ENCODE peak calls at places on chromosome 4, in eight cellular contexts. One of them, this sample, is unnamed.

GRCh38 chr4:159060161-159060560 is 42.7 kb upstream of the RAPGEF2 start:
- DNase-seq in transverse colon: no peak
- DNase-seq in upper lobe of left lung: no peak
- DNase-seq in A549: no peak
- DNase-seq in tibial nerve: no peak
- DNase-seq in HepG2: no peak
- DNase-seq in suprapubic skin: no peak
- DNase-seq in sigmoid colon: no peak
- DNase-seq in this sample: no peak

GRCh38 chr4:8295471-8295870 is 25.9 kb downstream of the HTRA3 start:
- DNase-seq in transverse colon: no peak
- DNase-seq in upper lobe of left lung: no peak
- DNase-seq in A549: no peak
- DNase-seq in tibial nerve: no peak
- DNase-seq in HepG2: no peak
- DNase-seq in suprapubic skin: peak
- DNase-seq in sigmoid colon: peak
- DNase-seq in this sample: no peak

GRCh38 chr4:88761861-88762523 is 64.4 kb upstream of the NAP1L5 start:
- DNase-seq in transverse colon: no peak
- DNase-seq in upper lobe of left lung: no peak
- DNase-seq in A549: no peak
- DNase-seq in tibial nerve: no peak
- DNase-seq in HepG2: peak
- DNase-seq in suprapubic skin: no peak
- DNase-seq in sigmoid colon: no peak
- DNase-seq in this sample: no peak

GRCh38 chr4:55866973-55867574 is 13.6 kb downstream of the EXOC1 start:
- DNase-seq in transverse colon: no peak
- DNase-seq in upper lobe of left lung: peak
- DNase-seq in A549: peak
- DNase-seq in tibial nerve: no peak
- DNase-seq in HepG2: peak
- DNase-seq in suprapubic skin: no peak
- DNase-seq in sigmoid colon: no peak
- DNase-seq in this sample: no peak

GRCh38 chr4:2494992-2495391 is 26.1 kb downstream of the RNF4 start:
- DNase-seq in transverse colon: no peak
- DNase-seq in upper lobe of left lung: no peak
- DNase-seq in A549: no peak
- DNase-seq in tibial nerve: no peak
- DNase-seq in HepG2: no peak
- DNase-seq in suprapubic skin: no peak
- DNase-seq in sigmoid colon: no peak
- DNase-seq in this sample: no peak

GRCh38 chr4:61505773-61506640 is 305.9 kb downstream of the ADGRL3 start:
- DNase-seq in transverse colon: no peak
- DNase-seq in upper lobe of left lung: no peak
- DNase-seq in A549: no peak
- DNase-seq in tibial nerve: no peak
- DNase-seq in HepG2: no peak
- DNase-seq in suprapubic skin: no peak
- DNase-seq in sigmoid colon: no peak
- DNase-seq in this sample: no peak

GRCh38 chr4:175971393-175972179 is 94.1 kb upstream of the WDR17 start:
- DNase-seq in transverse colon: no peak
- DNase-seq in upper lobe of left lung: no peak
- DNase-seq in A549: no peak
- DNase-seq in tibial nerve: no peak
- DNase-seq in HepG2: no peak
- DNase-seq in suprapubic skin: no peak
- DNase-seq in sigmoid colon: no peak
- DNase-seq in this sample: no peak

GRCh38 chr4:129064717-129065116 is 28.6 kb downstream of the SCLT1 start:
- DNase-seq in transverse colon: no peak
- DNase-seq in upper lobe of left lung: no peak
- DNase-seq in A549: no peak
- DNase-seq in tibial nerve: no peak
- DNase-seq in HepG2: no peak
- DNase-seq in suprapubic skin: no peak
- DNase-seq in sigmoid colon: no peak
- DNase-seq in this sample: no peak

GRCh38 chr4:70705856-70706461 is 15.8 kb upstream of the RUFY3 start:
- DNase-seq in transverse colon: no peak
- DNase-seq in upper lobe of left lung: no peak
- DNase-seq in A549: no peak
- DNase-seq in tibial nerve: no peak
- DNase-seq in HepG2: no peak
- DNase-seq in suprapubic skin: no peak
- DNase-seq in sigmoid colon: no peak
- DNase-seq in this sample: no peak
- TF ChIP-seq EP300 in transverse colon: no peak
- TF ChIP-seq EP300 in upper lobe of left lung: no peak
- TF ChIP-seq EP300 in A549: no peak
- TF ChIP-seq EP300 in tibial nerve: no peak
- TF ChIP-seq EP300 in HepG2: no peak
- TF ChIP-seq EP300 in suprapubic skin: no peak
- TF ChIP-seq EP300 in sigmoid colon: no peak
- TF ChIP-seq EP300 in this sample: no peak

DNA sequence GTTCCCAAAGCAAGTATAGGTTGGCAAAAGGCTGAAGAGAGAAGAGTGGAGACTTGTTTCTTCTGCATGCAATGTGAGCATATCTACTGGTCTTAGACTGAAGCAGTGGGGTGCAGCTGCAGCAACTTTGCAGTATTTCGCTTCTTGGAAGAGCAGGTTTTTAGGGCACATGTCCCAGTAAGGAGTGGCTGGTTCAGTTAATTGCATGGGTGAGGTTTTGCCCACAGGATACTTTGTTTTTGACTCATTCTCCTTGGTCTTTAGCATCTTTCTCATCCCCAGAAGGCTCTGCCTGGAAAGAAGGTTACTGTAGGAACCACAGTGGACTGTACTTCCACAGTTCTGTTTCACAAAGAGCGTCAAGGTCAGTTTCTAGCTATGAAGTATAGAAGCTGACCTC is 68.0 kb upstream of the NR3C2 start:
- DNase-seq in transverse colon: no peak
- DNase-seq in upper lobe of left lung: no peak
- DNase-seq in A549: no peak
- DNase-seq in tibial nerve: no peak
- DNase-seq in HepG2: no peak
- DNase-seq in suprapubic skin: no peak
- DNase-seq in sigmoid colon: no peak
- DNase-seq in this sample: no peak
- TF ChIP-seq EP300 in transverse colon: no peak
- TF ChIP-seq EP300 in upper lobe of left lung: no peak
- TF ChIP-seq EP300 in A549: no peak
- TF ChIP-seq EP300 in tibial nerve: no peak
- TF ChIP-seq EP300 in HepG2: no peak
- TF ChIP-seq EP300 in suprapubic skin: no peak
- TF ChIP-seq EP300 in sigmoid colon: no peak
- TF ChIP-seq EP300 in this sample: no peak

DNA sequence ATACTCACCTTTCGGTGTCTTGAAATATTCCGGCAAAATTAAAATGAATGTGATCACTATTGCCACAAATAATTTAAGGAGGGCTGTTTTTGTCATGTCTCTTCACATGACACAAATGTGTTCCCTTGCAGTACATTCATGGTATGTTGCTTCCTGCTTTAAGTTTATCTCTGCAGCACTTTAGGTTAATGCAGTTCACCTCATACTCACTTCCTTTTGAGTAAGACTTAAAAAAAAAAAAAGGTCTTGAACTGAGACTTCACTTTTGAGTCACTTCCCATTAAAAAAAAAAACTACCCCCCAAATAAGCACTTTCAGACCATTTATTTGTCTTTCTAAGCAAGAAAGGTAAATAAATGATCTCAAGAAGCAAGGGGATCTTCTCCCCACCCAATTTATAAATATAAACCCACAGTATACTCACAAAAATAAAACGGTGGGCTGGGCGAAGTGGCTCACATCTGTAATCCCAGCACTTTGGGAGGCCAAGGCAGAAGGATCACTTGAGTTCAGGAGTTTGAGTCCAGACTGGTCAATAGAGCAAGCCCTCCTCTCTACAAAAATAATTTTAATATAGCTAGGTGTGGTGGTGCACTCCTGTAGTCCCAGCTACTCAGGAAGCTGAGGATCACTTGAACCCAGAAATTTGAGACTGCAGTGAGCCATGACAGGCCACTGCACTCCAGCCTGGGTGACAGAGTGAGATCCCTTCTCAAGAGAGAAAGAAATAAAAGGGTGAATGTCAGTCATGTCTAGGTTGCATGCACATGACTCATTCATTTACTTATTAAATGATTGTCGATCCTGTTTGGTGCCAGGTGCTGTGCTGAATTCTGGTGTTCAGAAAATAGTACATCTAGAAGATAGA is at the start of gene TMEM156:
- DNase-seq in transverse colon: no peak
- DNase-seq in upper lobe of left lung: no peak
- DNase-seq in A549: no peak
- DNase-seq in tibial nerve: no peak
- DNase-seq in HepG2: peak
- DNase-seq in suprapubic skin: no peak
- DNase-seq in sigmoid colon: no peak
- DNase-seq in this sample: no peak
- TF ChIP-seq EP300 in transverse colon: no peak
- TF ChIP-seq EP300 in upper lobe of left lung: no peak
- TF ChIP-seq EP300 in A549: no peak
- TF ChIP-seq EP300 in tibial nerve: no peak
- TF ChIP-seq EP300 in HepG2: no peak
- TF ChIP-seq EP300 in suprapubic skin: no peak
- TF ChIP-seq EP300 in sigmoid colon: no peak
- TF ChIP-seq EP300 in this sample: no peak

GRCh38 chr4:152209772-152210493 is 326.0 kb downstream of the FBXW7 start:
- DNase-seq in transverse colon: no peak
- DNase-seq in upper lobe of left lung: no peak
- DNase-seq in A549: no peak
- DNase-seq in tibial nerve: no peak
- DNase-seq in HepG2: no peak
- DNase-seq in suprapubic skin: no peak
- DNase-seq in sigmoid colon: no peak
- DNase-seq in this sample: no peak

GRCh38 chr4:152206646-152207435 is 329.1 kb downstream of the FBXW7 start:
- DNase-seq in transverse colon: no peak
- DNase-seq in upper lobe of left lung: no peak
- DNase-seq in A549: no peak
- DNase-seq in tibial nerve: no peak
- DNase-seq in HepG2: no peak
- DNase-seq in suprapubic skin: no peak
- DNase-seq in sigmoid colon: no peak
- DNase-seq in this sample: no peak

GRCh38 chr4:152206185-152206584 is 329.7 kb downstream of the FBXW7 start:
- DNase-seq in transverse colon: no peak
- DNase-seq in upper lobe of left lung: peak
- DNase-seq in A549: no peak
- DNase-seq in tibial nerve: no peak
- DNase-seq in HepG2: no peak
- DNase-seq in suprapubic skin: no peak
- DNase-seq in sigmoid colon: no peak
- DNase-seq in this sample: no peak

GRCh38 chr4:152217896-152218295 is 318.0 kb downstream of the FBXW7 start:
- DNase-seq in transverse colon: no peak
- DNase-seq in upper lobe of left lung: no peak
- DNase-seq in A549: no peak
- DNase-seq in tibial nerve: no peak
- DNase-seq in HepG2: no peak
- DNase-seq in suprapubic skin: no peak
- DNase-seq in sigmoid colon: no peak
- DNase-seq in this sample: no peak

GRCh38 chr4:152211936-152212675 is 323.8 kb downstream of the FBXW7 start:
- DNase-seq in transverse colon: no peak
- DNase-seq in upper lobe of left lung: no peak
- DNase-seq in A549: no peak
- DNase-seq in tibial nerve: no peak
- DNase-seq in HepG2: no peak
- DNase-seq in suprapubic skin: no peak
- DNase-seq in sigmoid colon: no peak
- DNase-seq in this sample: no peak
- TF ChIP-seq EP300 in transverse colon: no peak
- TF ChIP-seq EP300 in upper lobe of left lung: no peak
- TF ChIP-seq EP300 in A549: no peak
- TF ChIP-seq EP300 in tibial nerve: no peak
- TF ChIP-seq EP300 in HepG2: no peak
- TF ChIP-seq EP300 in suprapubic skin: no peak
- TF ChIP-seq EP300 in sigmoid colon: no peak
- TF ChIP-seq EP300 in this sample: no peak

GRCh38 chr4:109434793-109435080 is 1.1 kb downstream of the SEC24B start:
- DNase-seq in transverse colon: no peak
- DNase-seq in upper lobe of left lung: no peak
- DNase-seq in A549: no peak
- DNase-seq in tibial nerve: no peak
- DNase-seq in HepG2: no peak
- DNase-seq in suprapubic skin: no peak
- DNase-seq in sigmoid colon: no peak
- DNase-seq in this sample: no peak

GRCh38 chr4:109435635-109436034 is 2.0 kb downstream of the SEC24B start:
- DNase-seq in transverse colon: no peak
- DNase-seq in upper lobe of left lung: no peak
- DNase-seq in A549: no peak
- DNase-seq in tibial nerve: no peak
- DNase-seq in HepG2: peak
- DNase-seq in suprapubic skin: no peak
- DNase-seq in sigmoid colon: no peak
- DNase-seq in this sample: no peak

GRCh38 chr4:109433281-109434006 is at the start of gene SEC24B:
- DNase-seq in transverse colon: peak
- DNase-seq in upper lobe of left lung: peak
- DNase-seq in A549: peak
- DNase-seq in tibial nerve: peak
- DNase-seq in HepG2: peak
- DNase-seq in suprapubic skin: peak
- DNase-seq in sigmoid colon: peak
- DNase-seq in this sample: peak

GRCh38 chr4:109432676-109433075 is 939 bp upstream of the SEC24B start:
- DNase-seq in transverse colon: no peak
- DNase-seq in upper lobe of left lung: no peak
- DNase-seq in A549: no peak
- DNase-seq in tibial nerve: no peak
- DNase-seq in HepG2: no peak
- DNase-seq in suprapubic skin: no peak
- DNase-seq in sigmoid colon: no peak
- DNase-seq in this sample: no peak

GRCh38 chr4:109434007-109434792 is 585 bp downstream of the SEC24B start:
- DNase-seq in transverse colon: peak
- DNase-seq in upper lobe of left lung: peak
- DNase-seq in A549: no peak
- DNase-seq in tibial nerve: peak
- DNase-seq in HepG2: peak
- DNase-seq in suprapubic skin: peak
- DNase-seq in sigmoid colon: peak
- DNase-seq in this sample: peak
- TF ChIP-seq EP300 in transverse colon: no peak
- TF ChIP-seq EP300 in upper lobe of left lung: no peak
- TF ChIP-seq EP300 in A549: no peak
- TF ChIP-seq EP300 in tibial nerve: no peak
- TF ChIP-seq EP300 in HepG2: no peak
- TF ChIP-seq EP300 in suprapubic skin: no peak
- TF ChIP-seq EP300 in sigmoid colon: no peak
- TF ChIP-seq EP300 in this sample: no peak

DNA sequence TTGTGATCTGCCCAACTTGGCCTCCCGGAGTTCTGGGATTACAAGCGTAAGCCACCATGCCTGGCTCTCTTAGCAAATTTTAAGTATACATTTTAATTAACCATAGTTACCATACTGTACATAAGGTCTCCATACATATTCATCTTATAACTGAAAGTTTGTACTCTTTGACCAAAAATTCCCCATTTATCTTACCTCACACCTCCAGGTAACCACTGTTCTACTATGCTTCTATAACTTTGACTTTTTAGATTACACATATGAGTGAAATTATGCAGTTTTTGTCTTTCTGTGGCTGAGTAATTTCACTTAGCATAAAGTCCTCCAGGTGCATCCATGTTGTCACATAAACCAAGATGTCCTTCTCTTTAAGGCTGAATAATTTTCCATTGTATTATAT is 17.4 kb downstream of the C4orf51 start:
- DNase-seq in transverse colon: no peak
- DNase-seq in upper lobe of left lung: no peak
- DNase-seq in A549: no peak
- DNase-seq in tibial nerve: no peak
- DNase-seq in HepG2: no peak
- DNase-seq in suprapubic skin: no peak
- DNase-seq in sigmoid colon: no peak
- DNase-seq in this sample: no peak
- TF ChIP-seq EP300 in transverse colon: no peak
- TF ChIP-seq EP300 in upper lobe of left lung: no peak
- TF ChIP-seq EP300 in A549: no peak
- TF ChIP-seq EP300 in tibial nerve: no peak
- TF ChIP-seq EP300 in HepG2: no peak
- TF ChIP-seq EP300 in suprapubic skin: no peak
- TF ChIP-seq EP300 in sigmoid colon: no peak
- TF ChIP-seq EP300 in this sample: no peak

This sample was measured in stomach.